ENCODE peak calls at places on chromosomes 11 and 22, in seven cellular contexts. Q is nephron progenitor cell, R is Calu3, X is GM12865, L is activated T-cell treated with anti-CD3 and anti-CD28 coated beads for 48 hours, F is substantia nigra, I is fibroblast of mammary gland. B is an unnamed sample.

GRCh38 chr22:50175921-50176849 is 5.7 kb downstream of the PANX2 start:
- DNase-seq in R (no peak), X (no peak), L (no peak), I (no peak), F (no peak), Q (peak), B (no peak)

GRCh38 chr11:13859986-13860385 is 102.5 kb upstream of the SPON1 start:
- DNase-seq in L (no peak), I (no peak), X (no peak), Q (no peak), F (no peak), R (no peak), B (peak)

GRCh38 chr22:31176923-31177322 is 16.9 kb downstream of the RNF185 start:
- DNase-seq in L (no peak), X (no peak), Q (no peak), F (no peak), R (no peak), I (no peak), B (no peak)

GRCh38 chr22:37276771-37277170 is 5.5 kb upstream of the CYTH4 start:
- DNase-seq in I (peak), X (no peak), Q (no peak), R (no peak), F (no peak), L (no peak), B (no peak)

GRCh38 chr11:59562292-59562691 is 51.0 kb downstream of the OR4D9 start:
- DNase-seq in I (no peak), L (no peak), F (no peak), Q (no peak), X (no peak), R (no peak), B (no peak)

GRCh38 chr22:22168190-22168940 is 76.2 kb upstream of the VPREB1 start:
- DNase-seq in F (no peak), R (peak), I (peak), X (peak), Q (no peak), L (no peak), B (peak)

GRCh38 chr11:26827567-26828037 is 105.7 kb upstream of the SLC5A12 start:
- DNase-seq in F (no peak), L (no peak), Q (no peak), R (no peak), I (no peak), X (no peak), B (no peak)

GRCh38 chr11:79894111-79894510 is 453.3 kb upstream of the TENM4 start:
- DNase-seq in X (no peak), Q (no peak), I (no peak), L (no peak), F (no peak), R (no peak), B (no peak)

GRCh38 chr22:44625981-44626687 is 75.9 kb upstream of the PRR5 start:
- DNase-seq in F (peak), I (peak), Q (peak), L (peak), X (peak), R (peak), B (peak)

GRCh38 chr11:26985941-26986340 is 8.0 kb upstream of the FIBIN start:
- DNase-seq in L (no peak), I (peak), F (no peak), X (no peak), Q (no peak), R (no peak), B (no peak)

GRCh38 chr22:44707178-44707577 is 5.2 kb downstream of the PRR5 start:
- DNase-seq in X (no peak), F (no peak), L (no peak), Q (no peak), R (no peak), I (no peak), B (no peak)

B was measured in naive thymus-derived CD8-positive, alpha-beta T cell.